ENCODE peak calls at places on chromosome 18, in seven cellular contexts. S, L, O, E, W, R and G are unnamed samples.

GRCh38 chr18:3481696-3482210 is 31.8 kb downstream of the TGIF1 start:
- DNase-seq in L (no peak), S (no peak), W (peak), O (no peak), E (no peak), R (no peak), G (no peak)

GRCh38 chr18:31596081-31596872 is 4.6 kb downstream of the TTR start:
- DNase-seq in O (no peak), S (no peak), L (no peak), R (no peak), W (no peak), E (peak), G (no peak)

GRCh38 chr18:46636040-46636630 is 20.9 kb downstream of the LOXHD1 start:
- DNase-seq in R (no peak), L (no peak), S (no peak), E (no peak), O (no peak), W (no peak), G (no peak)

GRCh38 chr18:75502286-75502685 is 74.8 kb upstream of the SMIM21 start:
- DNase-seq in W (no peak), R (no peak), O (no peak), S (no peak), L (no peak), E (peak), G (no peak)

GRCh38 chr18:39053569-39053968 is 1488.0 kb upstream of the CELF4 start:
- DNase-seq in O (no peak), S (no peak), W (no peak), L (no peak), R (no peak), E (no peak), G (no peak)

GRCh38 chr18:64017870-64018269 is 48.0 kb downstream of the SERPINB8 start:
- DNase-seq in E (no peak), L (no peak), O (no peak), W (peak), S (no peak), R (no peak), G (no peak)

GRCh38 chr18:55284614-55285013 is 303.4 kb downstream of the TCF4 start:
- DNase-seq in S (no peak), R (no peak), E (no peak), O (no peak), L (no peak), W (no peak), G (no peak)

GRCh38 chr18:8242306-8242705 is 366.9 kb upstream of the RAB12 start:
- DNase-seq in L (no peak), S (no peak), W (no peak), O (no peak), E (no peak), R (no peak), G (no peak)

GRCh38 chr18:10401489-10401888 is 52.9 kb upstream of the APCDD1 start:
- DNase-seq in L (no peak), S (no peak), O (no peak), E (peak), W (no peak), R (no peak), G (no peak)

GRCh38 chr18:58132595-58133191 is 88.7 kb downstream of the NEDD4L start:
- DNase-seq in L (no peak), S (peak), O (no peak), W (no peak), R (no peak), E (peak), G (no peak)

DNA sequence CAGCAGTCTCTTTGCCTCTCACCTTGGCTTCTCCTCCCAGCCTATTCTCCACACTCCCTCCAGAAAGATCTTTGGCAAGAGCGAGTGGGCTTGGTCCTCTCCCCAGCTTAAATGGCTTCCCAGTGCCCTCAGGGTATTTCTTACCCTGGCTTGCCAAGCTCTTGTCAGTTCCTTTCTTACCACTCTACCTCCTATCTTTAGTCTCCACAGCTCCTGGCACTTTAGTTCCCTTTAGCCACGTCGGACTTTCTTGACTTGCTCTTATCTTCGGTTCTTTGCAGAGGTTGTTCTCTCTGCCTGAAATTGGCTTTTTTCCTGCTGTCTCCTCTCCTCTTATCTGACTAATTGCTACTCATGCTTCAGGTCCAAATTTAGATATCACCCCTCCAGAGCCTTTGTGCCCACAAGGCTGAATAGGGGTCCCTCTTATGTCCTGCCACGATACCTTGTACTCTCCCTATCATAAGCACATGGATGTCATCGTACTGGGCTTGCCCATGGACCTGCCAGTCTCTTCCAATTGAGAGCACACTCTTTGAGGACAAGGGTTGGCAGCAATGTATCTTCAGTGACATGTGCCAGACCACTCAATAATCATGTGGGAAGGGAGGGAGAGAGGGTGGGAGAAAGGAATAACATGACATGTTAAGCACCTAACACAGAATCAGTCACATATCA is 131.7 kb upstream of the CTAGE1 start:
- DNase-seq in E (no peak), L (no peak), R (no peak), O (no peak), W (no peak), S (no peak), G (no peak)
- TF ChIP-seq CTCF in E (no peak), L (no peak), R (no peak), O (no peak), W (no peak), S (no peak), G (no peak)

DNA sequence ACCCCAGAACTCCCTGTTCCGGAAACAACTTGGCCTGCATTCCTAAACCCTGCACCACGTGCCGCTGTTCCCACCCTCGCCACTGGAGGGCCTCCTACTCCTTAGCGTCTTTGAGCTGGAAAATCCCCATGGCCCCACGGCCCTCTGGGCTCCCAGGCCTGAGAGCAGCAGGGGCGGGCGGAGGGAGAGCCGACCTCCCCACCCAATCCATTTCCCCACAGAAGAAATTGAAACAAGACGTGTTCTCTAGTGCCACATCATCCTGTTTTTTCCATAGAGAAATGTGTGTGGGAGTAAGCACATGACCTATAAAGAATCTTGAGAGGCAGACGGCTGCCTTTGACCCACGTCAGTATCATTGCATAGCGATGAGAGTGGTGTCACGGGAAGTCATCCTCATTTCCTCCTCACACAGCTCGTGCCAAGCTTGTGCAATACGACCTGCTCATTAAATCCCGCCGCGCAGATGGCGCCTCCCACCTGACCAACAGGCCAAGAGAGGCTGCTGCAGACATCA is 79.2 kb downstream of the LAMA1 start:
- DNase-seq in S (peak), L (peak), O (peak), W (no peak), E (peak), R (peak), G (peak)
- TF ChIP-seq CTCF in S (peak), L (peak), O (peak), W (no peak), E (peak), R (peak), G (peak)

GRCh38 chr18:49250819-49251388 is 209.5 kb downstream of the DYM start:
- DNase-seq in O (no peak), L (no peak), W (no peak), S (no peak), E (peak), R (no peak), G (no peak)
- TF ChIP-seq CTCF in O (no peak), L (peak), W (peak), S (peak), E (peak), R (no peak), G (peak)

GRCh38 chr18:939167-939566 is 34.5 kb downstream of the ADCYAP1 start:
- DNase-seq in E (peak), O (no peak), R (no peak), L (no peak), W (no peak), S (no peak), G (no peak)
- TF ChIP-seq CTCF in E (no peak), O (no peak), R (no peak), L (no peak), W (no peak), S (no peak), G (no peak)

GRCh38 chr18:2223859-2224258 is 347.4 kb downstream of the METTL4 start:
- DNase-seq in L (no peak), R (no peak), O (no peak), S (no peak), E (peak), W (no peak), G (no peak)
- TF ChIP-seq CTCF in L (no peak), R (no peak), O (no peak), S (peak), E (peak), W (no peak), G (peak)

GRCh38 chr18:49491857-49492693 is 5.0 kb upstream of the C18orf32 start:
- DNase-seq in S (peak), O (peak), R (peak), E (peak), W (peak), L (peak), G (peak)
- TF ChIP-seq CTCF in S (no peak), O (no peak), R (no peak), E (no peak), W (no peak), L (peak), G (no peak)

GRCh38 chr18:59270689-59271257 is 2.5 kb downstream of the RAX start:
- DNase-seq in R (no peak), L (no peak), W (peak), E (no peak), S (no peak), O (no peak), G (no peak)

GRCh38 chr18:59267511-59268126 is 5.6 kb downstream of the RAX start:
- DNase-seq in S (no peak), E (no peak), W (peak), O (no peak), R (no peak), L (no peak), G (no peak)

GRCh38 chr18:59268127-59268721 is 5.0 kb downstream of the RAX start:
- DNase-seq in W (peak), L (no peak), R (no peak), O (no peak), E (no peak), S (no peak), G (no peak)

GRCh38 chr18:59269563-59270214 is 3.6 kb downstream of the RAX start:
- DNase-seq in R (no peak), S (no peak), O (no peak), L (no peak), E (no peak), W (no peak), G (no peak)

GRCh38 chr18:59268722-59269562 is 4.3 kb downstream of the RAX start:
- DNase-seq in R (no peak), E (no peak), S (no peak), O (no peak), L (peak), W (peak), G (no peak)
- TF ChIP-seq CTCF in R (no peak), E (no peak), S (no peak), O (no peak), L (no peak), W (peak), G (no peak)

DNA sequence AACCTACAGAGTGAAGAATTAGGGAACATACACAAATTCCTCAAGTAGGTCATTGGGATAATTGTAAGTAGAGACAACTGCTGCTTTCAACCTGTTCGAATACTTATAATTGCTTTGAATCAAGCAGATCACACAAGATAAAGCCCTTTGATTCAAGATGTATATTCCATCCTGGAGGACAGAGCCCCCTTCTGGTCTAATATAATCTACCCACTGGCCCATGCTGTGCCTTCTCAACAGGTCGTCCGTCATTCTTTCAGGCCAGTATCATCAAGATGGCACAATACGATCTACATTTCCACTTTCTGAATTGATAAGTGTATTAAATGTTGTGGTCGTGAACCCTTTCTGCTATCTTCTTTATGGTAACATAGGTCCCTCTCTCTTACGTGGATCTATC is 387.0 kb upstream of the CDH19 start:
- DNase-seq in E (no peak), O (no peak), W (no peak), L (no peak), R (no peak), S (no peak), G (no peak)
- TF ChIP-seq CTCF in E (no peak), O (no peak), W (no peak), L (no peak), R (no peak), S (no peak), G (no peak)